ENCODE peak calls at places on chromosomes 11 and 22, in five cellular contexts. O is NCI-H2081 treated with DMSO at 0.1 percent for 48 hours, H is AG10803, A is ovary, F is iris pigment epithelial cell. Z is an unnamed sample.

GRCh38 chr22:31128156-31128555 is 5.4 kb downstream of the INPP5J start:
- DNase-seq in F (no peak), A (no peak), O (no peak), H (no peak), Z (peak)

GRCh38 chr11:132992838-132993680 is 539.2 kb downstream of the OPCML start:
- DNase-seq in A (no peak), O (no peak), F (no peak), H (peak), Z (peak)

GRCh38 chr22:38831166-38831945 is 12.5 kb downstream of the NPTXR start:
- DNase-seq in H (peak), A (no peak), F (peak), O (no peak), Z (no peak)

GRCh38 chr11:117219001-117219400 is 12.9 kb downstream of the PCSK7 start:
- DNase-seq in O (no peak), H (no peak), F (no peak), A (peak), Z (no peak)

GRCh38 chr11:13140873-13141655 is 131.9 kb downstream of the RASSF10 start:
- DNase-seq in A (no peak), H (no peak), O (no peak), F (no peak), Z (no peak)

GRCh38 chr11:74680035-74680671 is 51.1 kb downstream of the CHRDL2 start:
- DNase-seq in F (no peak), A (peak), O (no peak), H (no peak), Z (no peak)

GRCh38 chr11:33723238-33723881 is 12.9 kb downstream of the CD59 start:
- DNase-seq in H (peak), A (no peak), O (no peak), F (peak), Z (no peak)

GRCh38 chr11:130211781-130212401 is 52.3 kb downstream of the ST14 start:
- DNase-seq in O (no peak), H (no peak), F (no peak), A (no peak), Z (no peak)

GRCh38 chr11:58027341-58027740 is 3.4 kb upstream of the OR6Q1 start:
- DNase-seq in A (no peak), O (no peak), H (peak), F (peak), Z (no peak)

GRCh38 chr22:43852605-43853327 is 9.5 kb downstream of the SULT4A1 start:
- DNase-seq in O (no peak), F (no peak), A (no peak), H (no peak), Z (no peak)

GRCh38 chr22:19516378-19517170 is 7.6 kb downstream of the CLDN5 start:
- DNase-seq in A (no peak), O (no peak), H (no peak), F (no peak), Z (no peak)

GRCh38 chr11:121928597-121929580 is 187.1 kb downstream of the BLID start:
- DNase-seq in O (no peak), F (no peak), H (no peak), A (peak), Z (no peak)

GRCh38 chr11:112355726-112356125 is 95.1 kb upstream of the PLET1 start:
- DNase-seq in F (peak), A (peak), H (peak), O (no peak), Z (peak)

GRCh38 chr11:112157274-112157766 is 6.6 kb downstream of the IL18 start:
- DNase-seq in H (peak), O (no peak), F (peak), A (no peak), Z (no peak)

GRCh38 chr22:20624161-20624616 is 116.8 kb downstream of the MED15 start:
- DNase-seq in H (no peak), F (peak), O (no peak), A (no peak), Z (no peak)

GRCh38 chr11:285894-286220 is 3.1 kb upstream of the PGGHG start:
- DNase-seq in A (no peak), H (no peak), O (no peak), F (no peak), Z (no peak)

GRCh38 chr11:119519796-119520195 is 96.8 kb upstream of the THY1 start:
- DNase-seq in A (no peak), F (no peak), O (no peak), H (no peak), Z (no peak)